ENCODE peak calls at places on chromosomes 13 and 19, in five cellular contexts. U is upper lobe of right lung; K is AG08396; M is HEK293T; J is CD4-positive, alpha-beta T cell. P is an unnamed sample.

GRCh38 chr19:4077800-4078683 is 11.3 kb upstream of the ZBTB7A start:
- DNase-seq in U (peak), K (peak), M (no peak), J (no peak), P (no peak)

GRCh38 chr13:78499802-78500201 is 103.5 kb downstream of the POU4F1 start:
- DNase-seq in U (no peak), K (no peak), M (no peak), J (no peak), P (no peak)

GRCh38 chr19:33304760-33305647 is 2.7 kb upstream of the CEBPA start:
- DNase-seq in U (peak), K (peak), M (peak), J (no peak), P (no peak)

GRCh38 chr19:623974-624373 is 9.4 kb downstream of the POLRMT start:
- DNase-seq in U (no peak), K (no peak), M (no peak), J (no peak), P (peak)

GRCh38 chr13:31891472-31891871 is 140.1 kb upstream of the FRY start:
- DNase-seq in U (no peak), K (no peak), M (no peak), J (no peak), P (no peak)

GRCh38 chr13:111007209-111007608 is 92.3 kb upstream of the ANKRD10 start:
- DNase-seq in U (no peak), K (no peak), M (no peak), J (no peak), P (no peak)

GRCh38 chr13:23159587-23160240 is 21.1 kb upstream of the SGCG start:
- DNase-seq in U (peak), K (peak), M (peak), J (no peak), P (no peak)

GRCh38 chr13:82933986-82934385 is 948.3 kb downstream of the SLITRK1 start:
- DNase-seq in U (no peak), K (no peak), M (no peak), J (no peak), P (no peak)

GRCh38 chr13:113820813-113821651 is 42.8 kb downstream of the GAS6 start:
- DNase-seq in U (no peak), K (peak), M (no peak), J (no peak), P (peak)

GRCh38 chr13:26561636-26562537 is 4.4 kb downstream of the WASF3 start:
- DNase-seq in U (no peak), K (peak), M (no peak), J (no peak), P (peak)

GRCh38 chr19:54921082-54921481 is 15.1 kb downstream of the NCR1 start:
- DNase-seq in U (no peak), K (no peak), M (no peak), J (no peak), P (no peak)

GRCh38 chr13:41716236-41716635 is 244.7 kb downstream of the VWA8 start:
- DNase-seq in U (no peak), K (no peak), M (no peak), J (no peak), P (no peak)

GRCh38 chr13:74045583-74045982 is 88.6 kb downstream of the KLF12 start:
- DNase-seq in U (no peak), K (no peak), M (no peak), J (no peak), P (no peak)

GRCh38 chr13:105572401-105572800 is 963.1 kb downstream of the EFNB2 start:
- DNase-seq in U (no peak), K (no peak), M (no peak), J (no peak), P (no peak)

GRCh38 chr19:8515317-8515716 is 1.4 kb upstream of the ZNF414 start:
- DNase-seq in U (peak), K (no peak), M (no peak), J (peak), P (no peak)

GRCh38 chr19:20471441-20471840 is 94.1 kb downstream of the ZNF737 start:
- DNase-seq in U (no peak), K (no peak), M (no peak), J (no peak), P (no peak)

GRCh38 chr19:2549701-2550191 is 73.8 kb downstream of the GADD45B start:
- DNase-seq in U (peak), K (peak), M (no peak), J (no peak), P (peak)

GRCh38 chr13:98478134-98479129 is 98.5 kb downstream of the STK24 start:
- DNase-seq in U (no peak), K (no peak), M (no peak), J (no peak), P (peak)

GRCh38 chr19:38506723-38507550 is 73.4 kb downstream of the RYR1 start:
- DNase-seq in U (peak), K (peak), M (peak), J (no peak), P (peak)

GRCh38 chr13:105925496-105925895 is 610.0 kb downstream of the EFNB2 start:
- DNase-seq in U (no peak), K (no peak), M (no peak), J (no peak), P (peak)

GRCh38 chr13:110498327-110498726 is 63.2 kb downstream of the RAB20 start:
- DNase-seq in U (no peak), K (no peak), M (no peak), J (no peak), P (no peak)

GRCh38 chr13:59842507-59842906 is 321.2 kb downstream of the DIAPH3 start:
- DNase-seq in U (no peak), K (no peak), M (no peak), J (no peak), P (no peak)

GRCh38 chr19:18972301-18972831 is 31.3 kb upstream of the HOMER3 start:
- DNase-seq in U (no peak), K (no peak), M (no peak), J (no peak), P (no peak)

GRCh38 chr19:31511098-31511497 is 161.9 kb upstream of the TSHZ3 start:
- DNase-seq in U (no peak), K (no peak), M (no peak), J (no peak), P (no peak)

GRCh38 chr19:13215572-13216380 is 65.6 kb downstream of the IER2 start:
- DNase-seq in U (no peak), K (no peak), M (no peak), J (no peak), P (peak)

GRCh38 chr19:57633832-57634131 is 814 bp downstream of the ZNF211 start:
- DNase-seq in U (no peak), K (no peak), M (no peak), J (no peak), P (no peak)

GRCh38 chr19:2767688-2768087 is 15.4 kb downstream of the SGTA start:
- DNase-seq in U (no peak), K (no peak), M (no peak), J (no peak), P (no peak)

GRCh38 chr19:50203281-50204080 is at the start of gene MYH14:
- DNase-seq in U (peak), K (peak), M (peak), J (no peak), P (peak)

GRCh38 chr13:32031025-32031814 is at the start of gene FRY:
- DNase-seq in U (peak), K (peak), M (peak), J (peak), P (peak)

P was measured in astrocyte of the spinal cord.